ENCODE peak calls at places on chromosome 6, in five cellular contexts. F, W, S, B and X are unnamed samples. For H3K9me3, the result is how much of the 10 kb centered on the place peaks cover.

GRCh38 chr6:43807228-43808061 is 37.4 kb downstream of the VEGFA start:
- DNase-seq in F (peak), W (no peak), S (peak), B (no peak), X (no peak)

GRCh38 chr6:118252474-118252873 is 295.6 kb upstream of the PLN start:
- DNase-seq in F (no peak), W (no peak), S (no peak), B (no peak), X (peak)

GRCh38 chr6:110778331-110778730 is 36.9 kb downstream of the CDK19 start:
- DNase-seq in F (no peak), W (no peak), S (no peak), B (no peak), X (no peak)

GRCh38 chr6:137272403-137272802 is 53.2 kb upstream of the IFNGR1 start:
- DNase-seq in F (no peak), W (no peak), S (no peak), B (no peak), X (no peak)

GRCh38 chr6:114733596-114733995 is 390.8 kb upstream of the HS3ST5 start:
- DNase-seq in F (no peak), W (no peak), S (no peak), B (no peak), X (no peak)

GRCh38 chr6:105077592-105078463 is 102.0 kb downstream of the POPDC3 start:
- DNase-seq in F (no peak), W (peak), S (no peak), B (no peak), X (peak)

GRCh38 chr6:2853766-2854393 is 12.2 kb upstream of the SERPINB1 start:
- DNase-seq in F (no peak), W (no peak), S (no peak), B (no peak), X (peak)

GRCh38 chr6:26032387-26033131 is 54.7 kb upstream of the HFE start:
- DNase-seq in F (peak), W (no peak), S (peak), B (no peak), X (peak)

GRCh38 chr6:158207452-158207788 is 39.3 kb downstream of the GTF2H5 start:
- DNase-seq in F (no peak), W (no peak), S (no peak), B (no peak), X (no peak)

GRCh38 chr6:134727068-134727467 is 222.8 kb downstream of the ALDH8A1 start:
- DNase-seq in F (no peak), W (no peak), S (no peak), B (no peak), X (no peak)
- H3K9me3 ChIP-seq in F (under half), W (under half), S (under half), B (under half), X (under half)

GRCh38 chr6:37521674-37522073 is 22.0 kb upstream of the CCDC167 start:
- DNase-seq in F (no peak), W (no peak), S (no peak), B (no peak), X (no peak)

GRCh38 chr6:37519461-37519860 is 19.8 kb upstream of the CCDC167 start:
- DNase-seq in F (no peak), W (no peak), S (no peak), B (no peak), X (no peak)

GRCh38 chr6:37523412-37523811 is 23.7 kb upstream of the CCDC167 start:
- DNase-seq in F (no peak), W (no peak), S (no peak), B (no peak), X (no peak)

GRCh38 chr6:37522836-37523235 is 23.1 kb upstream of the CCDC167 start:
- DNase-seq in F (no peak), W (no peak), S (no peak), B (no peak), X (no peak)

GRCh38 chr6:37520926-37521325 is 21.2 kb upstream of the CCDC167 start:
- DNase-seq in F (no peak), W (no peak), S (peak), B (no peak), X (no peak)
- H3K9me3 ChIP-seq in F (under half), W (under half), S (under half), B (under half), X (under half)

GRCh38 chr6:106808758-106809157 is 165.8 kb downstream of the CD24 start:
- DNase-seq in F (no peak), W (no peak), S (no peak), B (no peak), X (no peak)
- H3K9me3 ChIP-seq in F (under half), W (under half), S (under half), B (under half), X (under half)

GRCh38 chr6:100457251-100457990 is 7.3 kb downstream of the SIM1 start:
- DNase-seq in F (no peak), W (no peak), S (peak), B (no peak), X (no peak)

GRCh38 chr6:100460650-100461204 is 4.0 kb downstream of the SIM1 start:
- DNase-seq in F (no peak), W (no peak), S (no peak), B (no peak), X (no peak)

GRCh38 chr6:100459291-100459690 is 5.4 kb downstream of the SIM1 start:
- DNase-seq in F (no peak), W (no peak), S (no peak), B (no peak), X (no peak)

GRCh38 chr6:100456881-100457220 is 7.9 kb downstream of the SIM1 start:
- DNase-seq in F (no peak), W (no peak), S (no peak), B (no peak), X (no peak)

DNA sequence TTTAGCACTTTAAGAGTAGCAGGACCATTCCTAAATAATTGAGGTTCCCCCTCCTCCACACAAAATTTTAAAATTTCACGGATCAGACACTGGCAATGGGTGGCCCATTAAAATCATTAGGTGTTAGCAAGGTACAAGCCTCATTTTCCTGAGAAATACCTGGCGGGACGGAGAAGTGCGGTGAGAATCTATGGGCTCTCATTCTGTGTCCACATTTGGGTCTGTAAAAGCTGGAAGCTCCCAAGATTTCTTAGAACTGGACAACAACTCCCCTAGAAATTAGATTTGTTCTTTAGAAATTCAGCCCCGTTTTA is 5.9 kb downstream of the SIM1 start:
- DNase-seq in F (no peak), W (no peak), S (no peak), B (no peak), X (no peak)
- H3K9me3 ChIP-seq in F (under half), W (under half), S (under half), B (under half), X (under half)

GRCh38 chr6:140559458-140559857 is 1185.0 kb upstream of the CITED2 start:
- DNase-seq in F (no peak), W (no peak), S (no peak), B (no peak), X (no peak)

GRCh38 chr6:140554421-140554820 is 1180.0 kb upstream of the CITED2 start:
- DNase-seq in F (no peak), W (no peak), S (no peak), B (no peak), X (no peak)
- H3K9me3 ChIP-seq in F (under half), W (under half), S (under half), B (under half), X (under half)

GRCh38 chr6:347232-347631 is 44.3 kb upstream of the IRF4 start:
- DNase-seq in F (no peak), W (no peak), S (no peak), B (no peak), X (peak)

GRCh38 chr6:347951-348859 is 43.3 kb upstream of the IRF4 start:
- DNase-seq in F (no peak), W (no peak), S (no peak), B (no peak), X (no peak)

GRCh38 chr6:349491-349921 is 42.0 kb upstream of the IRF4 start:
- DNase-seq in F (no peak), W (no peak), S (no peak), B (no peak), X (no peak)

GRCh38 chr6:350371-350770 is 41.2 kb upstream of the IRF4 start:
- DNase-seq in F (no peak), W (no peak), S (no peak), B (no peak), X (no peak)

GRCh38 chr6:348860-349396 is 42.6 kb upstream of the IRF4 start:
- DNase-seq in F (no peak), W (no peak), S (no peak), B (no peak), X (no peak)
- H3K9me3 ChIP-seq in F (under half), W (half or more), S (under half), B (under half), X (under half)